ENCODE peak calls at places on chromosomes 3 and 15, in eight cellular contexts. One of them, this sample, is unnamed.

GRCh38 chr3:11479230-11479620 is 164.5 kb downstream of the VGLL4 start:
- DNase-seq in GM12865: no peak
- DNase-seq in WTC11: no peak
- DNase-seq in endothelial cell: no peak
- DNase-seq in activated B cell treated with CpG ODN at 0.5 μM for 24 hours: no peak
- DNase-seq in spleen: no peak
- DNase-seq in AG04449: no peak
- DNase-seq in ovary: no peak
- DNase-seq in this sample: no peak

GRCh38 chr15:38024293-38025091 is 90.1 kb downstream of the TMCO5A start:
- DNase-seq in AG04449: no peak
- DNase-seq in GM12865: no peak
- DNase-seq in spleen: no peak
- DNase-seq in activated B cell treated with CpG ODN at 0.5 μM for 24 hours: no peak
- DNase-seq in ovary: no peak
- DNase-seq in endothelial cell: no peak
- DNase-seq in WTC11: no peak
- DNase-seq in this sample: no peak

GRCh38 chr3:10783360-10784346 is 32.4 kb upstream of the SLC6A11 start:
- DNase-seq in AG04449: no peak
- DNase-seq in endothelial cell: peak; percentile 57
- DNase-seq in GM12865: peak; percentile 46
- DNase-seq in WTC11: peak; percentile 38
- DNase-seq in activated B cell treated with CpG ODN at 0.5 μM for 24 hours: no peak
- DNase-seq in spleen: no peak
- DNase-seq in ovary: no peak
- DNase-seq in this sample: peak; percentile 44

GRCh38 chr3:18127181-18127863 is 297.8 kb downstream of the SATB1 start:
- DNase-seq in AG04449: no peak
- DNase-seq in GM12865: peak; percentile 35
- DNase-seq in endothelial cell: no peak
- DNase-seq in ovary: no peak
- DNase-seq in WTC11: no peak
- DNase-seq in spleen: no peak
- DNase-seq in activated B cell treated with CpG ODN at 0.5 μM for 24 hours: peak; percentile 25
- DNase-seq in this sample: peak; percentile 51

GRCh38 chr3:133256787-133257483 is 142.9 kb upstream of the BFSP2 start:
- DNase-seq in endothelial cell: no peak
- DNase-seq in ovary: no peak
- DNase-seq in spleen: no peak
- DNase-seq in activated B cell treated with CpG ODN at 0.5 μM for 24 hours: no peak
- DNase-seq in AG04449: no peak
- DNase-seq in WTC11: no peak
- DNase-seq in GM12865: peak; percentile 48
- DNase-seq in this sample: peak; percentile 10

GRCh38 chr15:65812467-65812866 is 20.4 kb upstream of the DENND4A start:
- DNase-seq in spleen: no peak
- DNase-seq in WTC11: no peak
- DNase-seq in ovary: no peak
- DNase-seq in endothelial cell: no peak
- DNase-seq in activated B cell treated with CpG ODN at 0.5 μM for 24 hours: no peak
- DNase-seq in AG04449: no peak
- DNase-seq in GM12865: no peak
- DNase-seq in this sample: no peak

GRCh38 chr3:108940568-108941285 is 13.0 kb downstream of the GUCA1C start:
- DNase-seq in spleen: no peak
- DNase-seq in AG04449: no peak
- DNase-seq in ovary: no peak
- DNase-seq in activated B cell treated with CpG ODN at 0.5 μM for 24 hours: no peak
- DNase-seq in GM12865: no peak
- DNase-seq in endothelial cell: no peak
- DNase-seq in WTC11: no peak
- DNase-seq in this sample: no peak

GRCh38 chr3:37984596-37984995 is 6.0 kb upstream of the VILL start:
- DNase-seq in spleen: peak; percentile 43
- DNase-seq in activated B cell treated with CpG ODN at 0.5 μM for 24 hours: no peak
- DNase-seq in GM12865: no peak
- DNase-seq in ovary: peak; percentile 7
- DNase-seq in AG04449: no peak
- DNase-seq in WTC11: no peak
- DNase-seq in endothelial cell: no peak
- DNase-seq in this sample: no peak

GRCh38 chr15:72168131-72168825 is 29.3 kb downstream of the GRAMD2A start:
- DNase-seq in GM12865: no peak
- DNase-seq in spleen: peak; percentile 54
- DNase-seq in ovary: no peak
- DNase-seq in AG04449: no peak
- DNase-seq in activated B cell treated with CpG ODN at 0.5 μM for 24 hours: no peak
- DNase-seq in WTC11: no peak
- DNase-seq in endothelial cell: no peak
- DNase-seq in this sample: no peak

GRCh38 chr15:48966595-48967301 is 3.0 kb upstream of the SHC4 start:
- DNase-seq in ovary: no peak
- DNase-seq in endothelial cell: no peak
- DNase-seq in spleen: no peak
- DNase-seq in WTC11: no peak
- DNase-seq in GM12865: peak; percentile 85
- DNase-seq in activated B cell treated with CpG ODN at 0.5 μM for 24 hours: no peak
- DNase-seq in AG04449: no peak
- DNase-seq in this sample: peak; percentile 54

GRCh38 chr3:125154800-125155269 is 57.7 kb downstream of the SLC12A8 start:
- DNase-seq in spleen: no peak
- DNase-seq in WTC11: no peak
- DNase-seq in activated B cell treated with CpG ODN at 0.5 μM for 24 hours: no peak
- DNase-seq in ovary: no peak
- DNase-seq in endothelial cell: no peak
- DNase-seq in GM12865: peak; percentile 68
- DNase-seq in AG04449: no peak
- DNase-seq in this sample: no peak

GRCh38 chr3:141094851-141095545 is 43.9 kb downstream of the SPSB4 start:
- DNase-seq in WTC11: no peak
- DNase-seq in endothelial cell: no peak
- DNase-seq in GM12865: no peak
- DNase-seq in AG04449: no peak
- DNase-seq in ovary: peak; percentile 73
- DNase-seq in activated B cell treated with CpG ODN at 0.5 μM for 24 hours: no peak
- DNase-seq in spleen: no peak
- DNase-seq in this sample: no peak

GRCh38 chr3:111954228-111954990 is 24.4 kb upstream of the ABHD10 start:
- DNase-seq in AG04449: no peak
- DNase-seq in endothelial cell: no peak
- DNase-seq in spleen: no peak
- DNase-seq in GM12865: no peak
- DNase-seq in ovary: no peak
- DNase-seq in activated B cell treated with CpG ODN at 0.5 μM for 24 hours: no peak
- DNase-seq in WTC11: no peak
- DNase-seq in this sample: no peak

GRCh38 chr3:132556467-132557159 is 40.5 kb upstream of the ACKR4 start:
- DNase-seq in activated B cell treated with CpG ODN at 0.5 μM for 24 hours: no peak
- DNase-seq in GM12865: no peak
- DNase-seq in WTC11: no peak
- DNase-seq in AG04449: no peak
- DNase-seq in spleen: no peak
- DNase-seq in endothelial cell: no peak
- DNase-seq in ovary: no peak
- DNase-seq in this sample: no peak

GRCh38 chr3:141441381-141442365 is 45.2 kb upstream of the RASA2 start:
- DNase-seq in endothelial cell: peak; percentile 76
- DNase-seq in AG04449: peak; percentile 73
- DNase-seq in GM12865: peak; percentile 90
- DNase-seq in activated B cell treated with CpG ODN at 0.5 μM for 24 hours: peak; percentile 60
- DNase-seq in ovary: no peak
- DNase-seq in WTC11: peak; percentile 75
- DNase-seq in spleen: peak; percentile 89
- DNase-seq in this sample: peak; percentile 82

GRCh38 chr3:126303272-126303671 is 53.9 kb downstream of the KLF15 start:
- DNase-seq in spleen: no peak
- DNase-seq in GM12865: no peak
- DNase-seq in ovary: no peak
- DNase-seq in activated B cell treated with CpG ODN at 0.5 μM for 24 hours: no peak
- DNase-seq in WTC11: no peak
- DNase-seq in AG04449: no peak
- DNase-seq in endothelial cell: no peak
- DNase-seq in this sample: no peak

GRCh38 chr15:34434627-34435305 is 2.8 kb downstream of the GOLGA8A start:
- DNase-seq in ovary: no peak
- DNase-seq in spleen: peak; percentile 75
- DNase-seq in activated B cell treated with CpG ODN at 0.5 μM for 24 hours: no peak
- DNase-seq in WTC11: no peak
- DNase-seq in AG04449: no peak
- DNase-seq in GM12865: no peak
- DNase-seq in endothelial cell: no peak
- DNase-seq in this sample: no peak

GRCh38 chr15:34436126-34436955 is 1.3 kb downstream of the GOLGA8A start:
- DNase-seq in activated B cell treated with CpG ODN at 0.5 μM for 24 hours: no peak
- DNase-seq in WTC11: peak; percentile 13
- DNase-seq in ovary: no peak
- DNase-seq in AG04449: no peak
- DNase-seq in GM12865: peak; percentile 10
- DNase-seq in spleen: peak; percentile 81
- DNase-seq in endothelial cell: no peak
- DNase-seq in this sample: peak; percentile 14

GRCh38 chr15:34437687-34438086 is at the start of gene GOLGA8A:
- DNase-seq in activated B cell treated with CpG ODN at 0.5 μM for 24 hours: peak; percentile 59
- DNase-seq in endothelial cell: peak; percentile 68
- DNase-seq in AG04449: peak; percentile 34
- DNase-seq in GM12865: peak; percentile 89
- DNase-seq in WTC11: peak; percentile 49
- DNase-seq in spleen: peak; percentile 93
- DNase-seq in ovary: peak; percentile 25
- DNase-seq in this sample: peak; percentile 83

GRCh38 chr15:34436956-34437442 is 609 bp downstream of the GOLGA8A start:
- DNase-seq in spleen: peak; percentile 89
- DNase-seq in GM12865: peak; percentile 60
- DNase-seq in ovary: peak; percentile 43
- DNase-seq in activated B cell treated with CpG ODN at 0.5 μM for 24 hours: peak; percentile 32
- DNase-seq in endothelial cell: peak; percentile 57
- DNase-seq in AG04449: no peak
- DNase-seq in WTC11: peak; percentile 36
- DNase-seq in this sample: peak; percentile 78

GRCh38 chr15:34435658-34436057 is 1.9 kb downstream of the GOLGA8A start:
- DNase-seq in endothelial cell: no peak
- DNase-seq in activated B cell treated with CpG ODN at 0.5 μM for 24 hours: no peak
- DNase-seq in WTC11: no peak
- DNase-seq in ovary: no peak
- DNase-seq in AG04449: no peak
- DNase-seq in GM12865: no peak
- DNase-seq in spleen: peak; percentile 62
- DNase-seq in this sample: no peak
- TF ChIP-seq CTCF in endothelial cell: no peak
- TF ChIP-seq CTCF in activated B cell treated with CpG ODN at 0.5 μM for 24 hours: no peak
- TF ChIP-seq CTCF in WTC11: no peak
- TF ChIP-seq CTCF in ovary: no peak
- TF ChIP-seq CTCF in AG04449: no peak
- TF ChIP-seq CTCF in GM12865: no peak
- TF ChIP-seq CTCF in spleen: no peak
- TF ChIP-seq CTCF in this sample: no peak

DNA sequence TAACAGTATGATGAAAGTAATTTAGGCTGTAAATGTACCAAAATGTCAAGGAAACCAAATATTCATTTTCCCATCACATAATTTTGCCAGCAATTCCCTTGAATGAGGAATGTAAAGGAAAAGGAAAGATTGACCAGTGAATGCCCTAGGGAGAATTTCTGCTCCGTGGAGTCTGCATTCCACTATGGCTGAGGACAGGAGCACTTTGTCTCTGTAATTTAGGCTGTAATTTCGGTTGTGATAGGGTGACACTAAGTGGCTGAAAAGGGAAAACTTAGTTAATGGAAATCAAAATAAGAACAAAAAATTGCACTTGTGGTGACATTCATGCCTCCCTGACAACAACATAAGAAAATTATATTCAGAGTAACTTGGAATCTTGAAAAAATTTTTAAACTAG is 8.3 kb upstream of the TMEM207 start:
- DNase-seq in WTC11: no peak
- DNase-seq in spleen: no peak
- DNase-seq in endothelial cell: no peak
- DNase-seq in AG04449: no peak
- DNase-seq in ovary: no peak
- DNase-seq in GM12865: no peak
- DNase-seq in activated B cell treated with CpG ODN at 0.5 μM for 24 hours: no peak
- DNase-seq in this sample: no peak
- TF ChIP-seq CTCF in WTC11: no peak
- TF ChIP-seq CTCF in spleen: no peak
- TF ChIP-seq CTCF in endothelial cell: no peak
- TF ChIP-seq CTCF in AG04449: no peak
- TF ChIP-seq CTCF in ovary: no peak
- TF ChIP-seq CTCF in GM12865: no peak
- TF ChIP-seq CTCF in activated B cell treated with CpG ODN at 0.5 μM for 24 hours: no peak
- TF ChIP-seq CTCF in this sample: no peak

DNA sequence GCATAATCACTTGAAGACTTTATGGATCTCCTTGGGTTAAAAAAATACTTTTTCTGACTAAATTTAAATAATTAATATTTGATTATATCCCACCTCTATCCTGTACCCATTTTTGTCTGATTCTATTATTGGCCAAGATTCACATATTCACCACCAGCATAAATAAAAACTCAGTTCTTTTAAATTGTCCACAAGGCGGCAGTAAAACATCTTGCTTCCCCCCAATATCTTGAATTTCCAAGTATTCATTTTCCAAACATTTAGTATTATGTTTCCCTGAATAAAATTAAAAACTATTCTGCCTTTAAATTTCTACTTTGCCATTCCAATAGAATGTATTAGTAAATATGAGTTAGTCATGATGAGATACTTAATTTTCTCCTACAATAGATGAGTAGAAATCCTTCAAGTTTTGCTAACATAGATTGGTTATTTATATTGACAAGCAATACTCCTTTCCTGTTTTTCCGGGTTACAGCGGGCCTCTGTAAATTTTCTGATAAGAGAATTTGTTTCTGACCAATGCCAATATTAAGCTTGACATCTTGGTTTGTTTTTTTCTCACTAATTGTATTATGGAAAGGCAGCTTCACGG is 218.7 kb upstream of the MDFIC2 start:
- DNase-seq in GM12865: peak; percentile 2
- DNase-seq in WTC11: no peak
- DNase-seq in endothelial cell: no peak
- DNase-seq in ovary: no peak
- DNase-seq in activated B cell treated with CpG ODN at 0.5 μM for 24 hours: no peak
- DNase-seq in spleen: no peak
- DNase-seq in AG04449: no peak
- DNase-seq in this sample: peak; percentile 13
- TF ChIP-seq CTCF in GM12865: peak; percentile 24
- TF ChIP-seq CTCF in WTC11: peak; percentile 30
- TF ChIP-seq CTCF in endothelial cell: peak; percentile 70
- TF ChIP-seq CTCF in ovary: peak; percentile 46
- TF ChIP-seq CTCF in activated B cell treated with CpG ODN at 0.5 μM for 24 hours: no peak
- TF ChIP-seq CTCF in spleen: peak; percentile 27
- TF ChIP-seq CTCF in AG04449: peak; percentile 23
- TF ChIP-seq CTCF in this sample: peak; percentile 18

DNA sequence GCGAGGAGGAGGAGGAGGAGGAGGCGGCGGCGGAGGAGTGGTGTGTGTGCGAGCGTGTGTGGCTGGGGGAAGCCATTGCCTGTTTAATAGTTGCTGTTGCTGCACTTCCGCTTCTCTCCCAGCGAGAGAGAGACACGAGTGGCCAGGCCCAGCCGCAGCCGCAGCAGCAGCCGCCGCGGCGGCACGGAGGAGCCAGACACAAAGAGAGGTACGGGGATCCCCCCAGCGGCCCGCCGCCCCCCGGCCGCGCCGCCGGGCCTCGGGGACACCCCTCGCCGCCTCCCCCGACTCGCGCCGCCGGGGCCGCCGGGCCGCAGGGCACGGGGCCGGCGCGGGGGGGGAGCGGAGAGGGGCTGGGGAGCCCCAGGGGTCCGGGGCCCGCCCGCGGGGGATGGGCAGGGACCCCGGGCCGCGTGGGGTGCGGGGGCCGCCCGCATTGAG is at the start of gene UBE2E1:
- DNase-seq in WTC11: peak; percentile 57
- DNase-seq in endothelial cell: peak; percentile 56
- DNase-seq in activated B cell treated with CpG ODN at 0.5 μM for 24 hours: peak; percentile 68
- DNase-seq in ovary: peak; percentile 72
- DNase-seq in AG04449: peak; percentile 10
- DNase-seq in GM12865: peak; percentile 90
- DNase-seq in spleen: peak; percentile 96
- DNase-seq in this sample: peak; percentile 91
- TF ChIP-seq CTCF in WTC11: no peak
- TF ChIP-seq CTCF in endothelial cell: no peak
- TF ChIP-seq CTCF in activated B cell treated with CpG ODN at 0.5 μM for 24 hours: no peak
- TF ChIP-seq CTCF in ovary: no peak
- TF ChIP-seq CTCF in AG04449: no peak
- TF ChIP-seq CTCF in GM12865: no peak
- TF ChIP-seq CTCF in spleen: no peak
- TF ChIP-seq CTCF in this sample: no peak